ENCODE peak calls at places on chromosomes 1 and 21, in seven cellular contexts. One of them, this sample, is unnamed.

GRCh38 chr1:109434484-109434883 is 8.2 kb upstream of the PSMA5 start:
- DNase-seq in tibial nerve: no peak
- DNase-seq in adrenal gland: no peak
- DNase-seq in transverse colon: no peak
- DNase-seq in breast epithelium: no peak
- DNase-seq in uterus: no peak
- DNase-seq in GM12892: no peak
- DNase-seq in this sample: no peak

GRCh38 chr1:197526736-197527371 is 248.4 kb downstream of the DENND1B start:
- DNase-seq in tibial nerve: no peak
- DNase-seq in adrenal gland: no peak
- DNase-seq in transverse colon: no peak
- DNase-seq in breast epithelium: no peak
- DNase-seq in uterus: no peak
- DNase-seq in GM12892: no peak
- DNase-seq in this sample: no peak

GRCh38 chr1:15803380-15803779 is 4.1 kb downstream of the UQCRHL start:
- DNase-seq in tibial nerve: no peak
- DNase-seq in adrenal gland: no peak
- DNase-seq in transverse colon: no peak
- DNase-seq in breast epithelium: no peak
- DNase-seq in uterus: no peak
- DNase-seq in GM12892: no peak
- DNase-seq in this sample: no peak

GRCh38 chr21:40020651-40021050 is 153.4 kb downstream of the PCP4 start:
- DNase-seq in tibial nerve: no peak
- DNase-seq in adrenal gland: no peak
- DNase-seq in transverse colon: no peak
- DNase-seq in breast epithelium: no peak
- DNase-seq in uterus: no peak
- DNase-seq in GM12892: no peak
- DNase-seq in this sample: no peak

GRCh38 chr21:46118871-46119564 is 21.1 kb downstream of the COL6A2 start:
- DNase-seq in tibial nerve: no peak
- DNase-seq in adrenal gland: peak
- DNase-seq in transverse colon: peak
- DNase-seq in breast epithelium: peak
- DNase-seq in uterus: peak
- DNase-seq in GM12892: peak
- DNase-seq in this sample: peak

GRCh38 chr1:25247829-25248754 is 838 bp upstream of the RSRP1 start:
- DNase-seq in tibial nerve: no peak
- DNase-seq in adrenal gland: no peak
- DNase-seq in transverse colon: no peak
- DNase-seq in breast epithelium: no peak
- DNase-seq in uterus: no peak
- DNase-seq in GM12892: no peak
- DNase-seq in this sample: no peak

GRCh38 chr1:111989531-111990025 is at the start of gene KCND3:
- DNase-seq in tibial nerve: no peak
- DNase-seq in adrenal gland: peak
- DNase-seq in transverse colon: peak
- DNase-seq in breast epithelium: no peak
- DNase-seq in uterus: no peak
- DNase-seq in GM12892: no peak
- DNase-seq in this sample: peak

GRCh38 chr1:43878440-43878839 is 55.2 kb upstream of the ARTN start:
- DNase-seq in tibial nerve: no peak
- DNase-seq in adrenal gland: no peak
- DNase-seq in transverse colon: no peak
- DNase-seq in breast epithelium: no peak
- DNase-seq in uterus: no peak
- DNase-seq in GM12892: no peak
- DNase-seq in this sample: no peak

GRCh38 chr1:174413632-174414031 is 34.1 kb upstream of the GPR52 start:
- DNase-seq in tibial nerve: no peak
- DNase-seq in adrenal gland: peak
- DNase-seq in transverse colon: no peak
- DNase-seq in breast epithelium: no peak
- DNase-seq in uterus: no peak
- DNase-seq in GM12892: no peak
- DNase-seq in this sample: no peak

GRCh38 chr1:230634384-230634783 is 7.9 kb upstream of the COG2 start:
- DNase-seq in tibial nerve: no peak
- DNase-seq in adrenal gland: no peak
- DNase-seq in transverse colon: no peak
- DNase-seq in breast epithelium: no peak
- DNase-seq in uterus: no peak
- DNase-seq in GM12892: no peak
- DNase-seq in this sample: no peak

GRCh38 chr1:145918992-145919939 is 749 bp upstream of the PEX11B start:
- DNase-seq in tibial nerve: peak
- DNase-seq in adrenal gland: peak
- DNase-seq in transverse colon: peak
- DNase-seq in breast epithelium: peak
- DNase-seq in uterus: peak
- DNase-seq in GM12892: peak
- DNase-seq in this sample: peak

GRCh38 chr1:3656450-3657095 is 4.3 kb downstream of the TP73 start:
- DNase-seq in tibial nerve: no peak
- DNase-seq in adrenal gland: no peak
- DNase-seq in transverse colon: no peak
- DNase-seq in breast epithelium: peak
- DNase-seq in uterus: no peak
- DNase-seq in GM12892: peak
- DNase-seq in this sample: no peak

GRCh38 chr1:10495942-10496341 is 21.2 kb downstream of the PEX14 start:
- DNase-seq in tibial nerve: no peak
- DNase-seq in adrenal gland: no peak
- DNase-seq in transverse colon: no peak
- DNase-seq in breast epithelium: no peak
- DNase-seq in uterus: no peak
- DNase-seq in GM12892: no peak
- DNase-seq in this sample: no peak

GRCh38 chr1:204051718-204052117 is 21.2 kb upstream of the SOX13 start:
- DNase-seq in tibial nerve: no peak
- DNase-seq in adrenal gland: no peak
- DNase-seq in transverse colon: no peak
- DNase-seq in breast epithelium: no peak
- DNase-seq in uterus: no peak
- DNase-seq in GM12892: no peak
- DNase-seq in this sample: no peak

GRCh38 chr1:32111040-32111628 is 3.3 kb downstream of the KPNA6 start:
- DNase-seq in tibial nerve: no peak
- DNase-seq in adrenal gland: no peak
- DNase-seq in transverse colon: no peak
- DNase-seq in breast epithelium: no peak
- DNase-seq in uterus: no peak
- DNase-seq in GM12892: no peak
- DNase-seq in this sample: no peak

GRCh38 chr1:61674221-61674620 is 50.7 kb downstream of the TM2D1 start:
- DNase-seq in tibial nerve: no peak
- DNase-seq in adrenal gland: no peak
- DNase-seq in transverse colon: no peak
- DNase-seq in breast epithelium: no peak
- DNase-seq in uterus: no peak
- DNase-seq in GM12892: no peak
- DNase-seq in this sample: no peak

GRCh38 chr21:44508711-44509445 is 31.1 kb downstream of the KRTAP10-1 start:
- DNase-seq in tibial nerve: no peak
- DNase-seq in adrenal gland: no peak
- DNase-seq in transverse colon: no peak
- DNase-seq in breast epithelium: no peak
- DNase-seq in uterus: no peak
- DNase-seq in GM12892: no peak
- DNase-seq in this sample: no peak

GRCh38 chr1:18134324-18135046 is 26.9 kb downstream of the IGSF21 start:
- DNase-seq in tibial nerve: no peak
- DNase-seq in adrenal gland: no peak
- DNase-seq in transverse colon: no peak
- DNase-seq in breast epithelium: no peak
- DNase-seq in uterus: no peak
- DNase-seq in GM12892: no peak
- DNase-seq in this sample: no peak

GRCh38 chr1:43706598-43707190 is 642 bp upstream of the ST3GAL3 start:
- DNase-seq in tibial nerve: no peak
- DNase-seq in adrenal gland: no peak
- DNase-seq in transverse colon: peak
- DNase-seq in breast epithelium: no peak
- DNase-seq in uterus: no peak
- DNase-seq in GM12892: no peak
- DNase-seq in this sample: no peak

GRCh38 chr1:22637952-22638445 is 1.6 kb downstream of the C1QA start:
- DNase-seq in tibial nerve: no peak
- DNase-seq in adrenal gland: no peak
- DNase-seq in transverse colon: no peak
- DNase-seq in breast epithelium: no peak
- DNase-seq in uterus: no peak
- DNase-seq in GM12892: no peak
- DNase-seq in this sample: no peak

GRCh38 chr1:172977296-172978027 is 73.3 kb downstream of the TNFSF18 start:
- DNase-seq in tibial nerve: no peak
- DNase-seq in adrenal gland: no peak
- DNase-seq in transverse colon: no peak
- DNase-seq in breast epithelium: no peak
- DNase-seq in uterus: no peak
- DNase-seq in GM12892: no peak
- DNase-seq in this sample: no peak

DNA sequence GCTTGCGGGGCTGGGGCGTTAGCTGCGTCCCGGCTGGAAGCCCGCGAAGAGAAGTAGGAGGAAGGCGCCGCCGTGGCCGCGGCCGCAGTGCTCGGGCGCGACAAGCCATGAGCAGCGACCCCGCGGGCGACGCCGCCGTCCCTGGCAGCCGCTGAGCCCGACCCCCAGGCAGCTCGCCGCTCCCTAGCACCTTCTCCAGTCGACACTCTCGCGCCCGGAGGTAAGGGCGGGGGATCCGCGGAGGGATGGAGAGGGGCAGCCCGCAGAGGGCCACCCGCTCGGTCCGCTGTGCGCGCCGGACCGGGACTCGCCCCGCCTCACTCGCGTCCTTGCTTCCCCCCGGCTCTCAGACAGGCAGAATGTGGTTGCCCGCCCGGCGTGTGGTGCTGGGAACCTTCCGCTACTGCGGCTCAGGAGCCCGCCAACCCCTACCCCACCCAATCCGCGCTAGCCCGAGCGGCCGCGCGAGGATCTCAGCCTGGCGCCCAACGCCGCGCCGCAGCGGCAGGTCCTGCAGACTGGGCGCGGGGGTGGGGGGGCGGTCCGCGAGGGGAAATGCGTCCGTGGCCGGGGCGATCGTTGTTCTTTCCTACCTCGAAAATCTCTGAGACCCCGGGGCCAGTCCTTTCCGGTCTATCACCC is at the start of gene LRRC8C:
- DNase-seq in tibial nerve: no peak
- DNase-seq in adrenal gland: peak
- DNase-seq in transverse colon: peak
- DNase-seq in breast epithelium: no peak
- DNase-seq in uterus: peak
- DNase-seq in GM12892: peak
- DNase-seq in this sample: peak
- TF ChIP-seq POLR2A in tibial nerve: no peak
- TF ChIP-seq POLR2A in adrenal gland: peak
- TF ChIP-seq POLR2A in transverse colon: no peak
- TF ChIP-seq POLR2A in breast epithelium: no peak
- TF ChIP-seq POLR2A in uterus: no peak
- TF ChIP-seq POLR2A in GM12892: no peak
- TF ChIP-seq POLR2A in this sample: no peak

DNA sequence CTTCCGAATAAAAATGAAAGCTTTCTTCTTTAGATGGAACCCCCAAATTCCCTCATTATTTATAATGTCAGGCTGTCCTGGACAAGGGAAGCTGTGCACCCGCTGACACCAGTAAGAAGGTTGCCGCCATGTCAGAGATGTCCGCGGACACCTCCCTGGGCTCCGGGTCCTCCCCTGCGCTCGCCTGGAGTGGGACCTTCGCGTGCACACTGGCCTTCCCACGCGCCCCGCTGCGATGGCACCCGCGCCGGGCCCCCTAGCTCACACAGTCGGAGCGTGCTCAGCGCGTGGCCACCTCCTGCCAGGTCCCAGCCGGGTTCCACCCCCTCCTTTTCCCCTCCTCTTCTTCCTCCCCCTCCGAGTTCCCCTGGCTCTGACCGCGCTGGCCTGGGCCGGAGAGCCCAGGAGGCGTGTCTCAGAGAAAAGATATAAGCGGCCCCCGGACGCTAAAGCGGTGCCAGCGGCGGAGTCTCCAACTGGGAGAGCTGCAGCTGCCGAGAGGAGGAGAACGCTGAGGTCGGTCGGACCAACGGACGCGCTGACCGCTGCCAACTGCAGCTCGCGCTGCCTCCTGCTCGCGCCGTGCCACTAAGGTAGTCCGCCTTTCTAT is at the start of gene G0S2:
- DNase-seq in tibial nerve: peak
- DNase-seq in adrenal gland: peak
- DNase-seq in transverse colon: peak
- DNase-seq in breast epithelium: peak
- DNase-seq in uterus: peak
- DNase-seq in GM12892: peak
- DNase-seq in this sample: peak
- TF ChIP-seq POLR2A in tibial nerve: no peak
- TF ChIP-seq POLR2A in adrenal gland: peak
- TF ChIP-seq POLR2A in transverse colon: peak
- TF ChIP-seq POLR2A in breast epithelium: no peak
- TF ChIP-seq POLR2A in uterus: no peak
- TF ChIP-seq POLR2A in GM12892: no peak
- TF ChIP-seq POLR2A in this sample: no peak

DNA sequence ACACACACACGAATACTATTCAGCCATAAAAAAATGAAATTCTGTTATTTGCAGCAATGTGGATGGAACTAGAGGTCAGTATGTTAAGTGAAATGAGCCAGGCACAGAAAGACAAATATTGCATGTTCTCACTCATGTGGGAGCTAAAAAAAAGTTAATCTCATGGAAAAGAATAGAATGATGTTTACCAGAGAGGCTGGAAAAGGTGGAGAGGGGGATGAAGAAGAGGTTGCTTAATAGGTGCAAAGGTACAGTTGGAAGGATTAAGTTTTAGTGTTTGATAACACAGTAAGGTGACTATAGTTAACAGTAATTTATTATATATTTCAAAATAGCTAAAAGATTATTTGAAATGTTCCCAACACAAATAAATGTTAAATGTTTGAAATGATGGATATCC is 10.8 kb upstream of the RGL1 start:
- DNase-seq in tibial nerve: no peak
- DNase-seq in adrenal gland: no peak
- DNase-seq in transverse colon: no peak
- DNase-seq in breast epithelium: no peak
- DNase-seq in uterus: no peak
- DNase-seq in GM12892: no peak
- DNase-seq in this sample: no peak
- TF ChIP-seq POLR2A in tibial nerve: no peak
- TF ChIP-seq POLR2A in adrenal gland: no peak
- TF ChIP-seq POLR2A in transverse colon: no peak
- TF ChIP-seq POLR2A in breast epithelium: no peak
- TF ChIP-seq POLR2A in uterus: no peak
- TF ChIP-seq POLR2A in GM12892: no peak
- TF ChIP-seq POLR2A in this sample: no peak

DNA sequence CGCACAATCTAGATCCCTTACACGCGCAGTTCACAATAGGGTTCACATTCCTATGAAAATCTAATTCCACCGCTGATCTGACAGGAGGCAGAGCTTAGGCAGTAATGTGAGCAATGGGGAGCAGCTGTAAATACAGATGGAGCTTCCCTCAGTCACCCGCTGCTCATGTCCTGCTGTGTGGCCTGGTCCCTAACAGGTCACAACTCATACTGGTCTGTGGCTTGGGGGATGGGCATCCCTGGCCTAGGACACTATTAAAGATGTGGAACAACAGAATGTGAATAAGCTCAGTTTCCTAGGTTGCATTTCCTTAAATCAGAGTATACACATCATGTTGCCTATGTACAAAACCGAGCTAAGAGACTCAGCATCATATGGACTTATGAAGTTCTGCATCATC is 16.2 kb downstream of the IFI44 start:
- DNase-seq in tibial nerve: no peak
- DNase-seq in adrenal gland: no peak
- DNase-seq in transverse colon: no peak
- DNase-seq in breast epithelium: no peak
- DNase-seq in uterus: no peak
- DNase-seq in GM12892: no peak
- DNase-seq in this sample: no peak
- TF ChIP-seq POLR2A in tibial nerve: no peak
- TF ChIP-seq POLR2A in adrenal gland: no peak
- TF ChIP-seq POLR2A in transverse colon: no peak
- TF ChIP-seq POLR2A in breast epithelium: no peak
- TF ChIP-seq POLR2A in uterus: no peak
- TF ChIP-seq POLR2A in GM12892: peak
- TF ChIP-seq POLR2A in this sample: no peak

This sample was measured in testis.